ENCODE peak calls at places on chromosomes 12 and 14, in ten cellular contexts. R is upper lobe of right lung, K is fibroblast of lung, X is lower leg skin, J is Calu3, Q is retinal pigment epithelial cell, W is gastrocnemius medialis, F is pancreas, S is left lung, O is omental fat pad. Z is an unnamed sample.

GRCh38 chr12:64665506-64665905 is 55.2 kb downstream of the RASSF3 start:
- DNase-seq in R (no peak), K (no peak), X (no peak), J (peak), Q (no peak), W (no peak), F (peak), S (no peak), O (no peak), Z (no peak)

GRCh38 chr14:72501439-72501838 is 392.5 kb downstream of the DPF3 start:
- DNase-seq in R (no peak), K (no peak), X (no peak), J (no peak), Q (no peak), W (no peak), F (no peak), S (no peak), O (no peak), Z (no peak)

GRCh38 chr14:22213110-22213509 is 375.9 kb downstream of the DAD1 start:
- DNase-seq in R (no peak), K (no peak), X (no peak), J (no peak), Q (no peak), W (no peak), F (no peak), S (no peak), O (no peak), Z (no peak)

GRCh38 chr12:86917121-86917520 is 660.9 kb upstream of the MGAT4C start:
- DNase-seq in R (no peak), K (no peak), X (no peak), J (no peak), Q (no peak), W (no peak), F (no peak), S (no peak), O (no peak), Z (no peak)

GRCh38 chr12:12153596-12153995 is 82.9 kb downstream of the BCL2L14 start:
- DNase-seq in R (no peak), K (no peak), X (no peak), J (no peak), Q (no peak), W (no peak), F (no peak), S (no peak), O (no peak), Z (no peak)

GRCh38 chr12:15522574-15523187 is 200.4 kb downstream of the PTPRO start:
- DNase-seq in R (no peak), K (peak), X (no peak), J (peak), Q (no peak), W (no peak), F (no peak), S (no peak), O (no peak), Z (no peak)

GRCh38 chr12:25957898-25958253 is 606 bp upstream of the RASSF8 start:
- DNase-seq in R (no peak), K (peak), X (peak), J (no peak), Q (no peak), W (no peak), F (no peak), S (no peak), O (no peak), Z (no peak)

GRCh38 chr12:122793685-122794106 is 19.3 kb downstream of the CCDC62 start:
- DNase-seq in R (no peak), K (peak), X (no peak), J (peak), Q (no peak), W (no peak), F (no peak), S (no peak), O (no peak), Z (peak)

DNA sequence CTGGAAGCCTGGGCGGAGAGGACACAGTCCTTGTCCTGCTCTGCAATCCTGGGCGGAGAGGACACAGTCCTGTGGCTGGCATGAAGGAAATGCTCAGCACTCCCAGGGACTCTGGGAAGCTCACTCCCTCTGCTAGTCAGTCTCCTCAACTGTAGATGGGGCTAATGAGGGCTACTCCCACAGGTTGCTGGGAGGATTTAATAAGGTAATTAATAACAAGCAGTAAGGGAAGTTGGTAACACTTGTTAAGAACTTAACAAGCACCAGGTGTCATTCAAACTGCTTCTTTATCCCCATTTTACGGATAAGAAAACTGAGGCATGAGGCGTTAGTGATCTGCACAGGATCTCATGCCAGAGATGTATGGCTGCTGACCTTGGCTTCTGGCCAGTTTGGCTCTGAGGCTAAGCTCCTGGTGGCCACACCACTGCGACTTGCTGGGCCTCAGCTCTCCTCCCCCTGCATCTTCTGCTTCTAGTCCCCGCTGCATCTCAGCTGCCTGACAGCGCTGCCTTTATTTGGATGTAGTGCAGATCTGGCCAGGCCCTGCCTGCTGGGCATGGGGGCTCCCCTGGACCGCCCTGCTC is 54.1 kb upstream of the BEGAIN start:
- DNase-seq in R (no peak), K (no peak), X (no peak), J (no peak), Q (no peak), W (no peak), F (no peak), S (no peak), O (no peak), Z (no peak)
- TF ChIP-seq CTCF in R (no peak), K (no peak), X (no peak), J (no peak), Q (no peak), W (no peak), F (no peak), S (no peak), O (no peak), Z (peak)

GRCh38 chr14:58824796-58825195 is 187.0 kb downstream of the DACT1 start:
- DNase-seq in R (no peak), K (no peak), X (no peak), J (no peak), Q (no peak), W (no peak), F (no peak), S (no peak), O (no peak), Z (no peak)
- TF ChIP-seq CTCF in R (no peak), K (no peak), X (no peak), J (no peak), Q (no peak), W (no peak), F (no peak), S (no peak), O (no peak), Z (no peak)

GRCh38 chr14:100078997-100079561 is 13.9 kb downstream of the EVL start:
- DNase-seq in R (no peak), K (peak), X (no peak), J (no peak), Q (peak), W (no peak), F (no peak), S (no peak), O (no peak), Z (no peak)
- TF ChIP-seq CTCF in R (no peak), K (no peak), X (no peak), J (no peak), Q (no peak), W (no peak), F (no peak), S (no peak), O (no peak), Z (peak)

DNA sequence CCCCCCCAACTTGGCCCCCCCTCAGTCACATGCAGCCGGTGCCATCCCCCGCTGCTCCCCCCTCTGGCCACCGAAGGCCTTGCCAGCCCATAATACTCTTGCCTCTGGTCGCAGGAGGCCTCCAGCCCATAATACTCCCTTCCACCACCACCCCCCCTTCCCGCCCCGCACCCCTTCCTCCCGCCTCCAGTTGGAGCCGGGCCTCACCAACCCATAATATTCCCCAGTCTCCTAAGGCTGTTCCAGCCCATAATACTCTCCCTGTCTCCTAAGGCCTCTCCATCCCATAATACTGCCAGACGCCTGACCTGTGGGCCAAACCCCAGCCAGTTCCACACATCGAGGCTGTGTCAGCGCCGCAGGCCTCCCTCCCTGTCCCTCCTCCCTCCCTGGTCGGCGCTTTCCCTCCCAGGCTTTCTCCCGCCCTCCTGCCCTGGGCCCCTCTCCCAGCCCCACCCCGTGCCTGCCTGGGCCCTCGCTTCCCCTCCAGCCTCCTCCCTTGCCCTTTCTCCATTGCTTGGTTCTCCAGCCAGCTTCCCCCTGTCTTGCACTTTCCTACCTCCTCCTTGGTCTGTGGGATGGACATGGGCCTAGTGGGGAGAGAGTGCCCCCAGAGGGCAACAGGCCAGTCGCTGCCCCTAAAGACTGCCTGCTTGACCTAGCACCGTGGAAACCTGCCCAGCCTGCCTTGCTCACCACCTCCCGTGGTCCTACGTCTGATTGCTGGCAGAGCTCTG is 6.8 kb upstream of the CHD4 start:
- DNase-seq in R (peak), K (peak), X (peak), J (peak), Q (peak), W (peak), F (peak), S (peak), O (peak), Z (peak)
- TF ChIP-seq CTCF in R (no peak), K (no peak), X (no peak), J (no peak), Q (peak), W (no peak), F (no peak), S (no peak), O (no peak), Z (no peak)

GRCh38 chr14:100417466-100417865 is 94.3 kb downstream of the SLC25A47 start:
- DNase-seq in R (no peak), K (peak), X (peak), J (peak), Q (peak), W (peak), F (peak), S (no peak), O (no peak), Z (no peak)
- TF ChIP-seq CTCF in R (peak), K (peak), X (no peak), J (peak), Q (peak), W (no peak), F (peak), S (peak), O (no peak), Z (peak)

GRCh38 chr12:72269491-72269890 is 2.7 kb upstream of the TRHDE start:
- DNase-seq in R (no peak), K (peak), X (no peak), J (no peak), Q (no peak), W (no peak), F (no peak), S (no peak), O (no peak), Z (no peak)

GRCh38 chr12:72270246-72270645 is 1.9 kb upstream of the TRHDE start:
- DNase-seq in R (no peak), K (peak), X (no peak), J (no peak), Q (no peak), W (no peak), F (no peak), S (no peak), O (no peak), Z (no peak)

GRCh38 chr12:72268386-72268785 is 3.8 kb upstream of the TRHDE start:
- DNase-seq in R (no peak), K (no peak), X (no peak), J (no peak), Q (no peak), W (no peak), F (no peak), S (no peak), O (no peak), Z (no peak)

GRCh38 chr12:72264548-72265175 is 7.5 kb upstream of the TRHDE start:
- DNase-seq in R (no peak), K (no peak), X (no peak), J (no peak), Q (no peak), W (no peak), F (no peak), S (no peak), O (no peak), Z (no peak)

DNA sequence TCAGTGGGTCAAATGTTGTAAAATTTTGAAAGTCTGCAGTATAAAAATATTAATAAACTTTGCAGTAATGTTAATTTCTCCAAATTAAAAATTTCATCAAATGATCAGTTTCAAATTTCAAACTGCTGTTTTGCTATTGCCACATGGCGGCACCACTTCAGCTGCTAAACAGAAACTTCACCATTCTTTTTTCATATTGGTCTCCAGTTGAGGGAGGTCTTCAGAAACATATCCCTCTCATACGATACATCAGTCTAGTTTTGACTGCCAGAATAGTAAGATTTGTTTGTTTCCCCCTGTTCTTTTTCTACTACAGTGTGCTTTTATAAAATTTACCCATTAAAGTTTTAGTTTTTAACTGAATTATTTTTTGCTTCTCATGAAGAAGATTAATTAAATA is 4.2 kb upstream of the TRHDE start:
- DNase-seq in R (no peak), K (peak), X (no peak), J (no peak), Q (no peak), W (no peak), F (no peak), S (no peak), O (no peak), Z (no peak)
- TF ChIP-seq CTCF in R (peak), K (peak), X (no peak), J (no peak), Q (peak), W (no peak), F (no peak), S (no peak), O (no peak), Z (peak)

GRCh38 chr12:130482448-130482847 is 144.8 kb downstream of the PIWIL1 start:
- DNase-seq in R (no peak), K (no peak), X (no peak), J (no peak), Q (no peak), W (no peak), F (no peak), S (peak), O (no peak), Z (no peak)
- TF ChIP-seq CTCF in R (no peak), K (no peak), X (no peak), J (no peak), Q (no peak), W (no peak), F (no peak), S (no peak), O (no peak), Z (no peak)

GRCh38 chr12:108967869-108968540 is 52.9 kb downstream of the SVOP start:
- DNase-seq in R (no peak), K (no peak), X (no peak), J (no peak), Q (no peak), W (no peak), F (no peak), S (no peak), O (no peak), Z (no peak)
- TF ChIP-seq CTCF in R (peak), K (peak), X (no peak), J (peak), Q (peak), W (no peak), F (no peak), S (no peak), O (no peak), Z (peak)

DNA sequence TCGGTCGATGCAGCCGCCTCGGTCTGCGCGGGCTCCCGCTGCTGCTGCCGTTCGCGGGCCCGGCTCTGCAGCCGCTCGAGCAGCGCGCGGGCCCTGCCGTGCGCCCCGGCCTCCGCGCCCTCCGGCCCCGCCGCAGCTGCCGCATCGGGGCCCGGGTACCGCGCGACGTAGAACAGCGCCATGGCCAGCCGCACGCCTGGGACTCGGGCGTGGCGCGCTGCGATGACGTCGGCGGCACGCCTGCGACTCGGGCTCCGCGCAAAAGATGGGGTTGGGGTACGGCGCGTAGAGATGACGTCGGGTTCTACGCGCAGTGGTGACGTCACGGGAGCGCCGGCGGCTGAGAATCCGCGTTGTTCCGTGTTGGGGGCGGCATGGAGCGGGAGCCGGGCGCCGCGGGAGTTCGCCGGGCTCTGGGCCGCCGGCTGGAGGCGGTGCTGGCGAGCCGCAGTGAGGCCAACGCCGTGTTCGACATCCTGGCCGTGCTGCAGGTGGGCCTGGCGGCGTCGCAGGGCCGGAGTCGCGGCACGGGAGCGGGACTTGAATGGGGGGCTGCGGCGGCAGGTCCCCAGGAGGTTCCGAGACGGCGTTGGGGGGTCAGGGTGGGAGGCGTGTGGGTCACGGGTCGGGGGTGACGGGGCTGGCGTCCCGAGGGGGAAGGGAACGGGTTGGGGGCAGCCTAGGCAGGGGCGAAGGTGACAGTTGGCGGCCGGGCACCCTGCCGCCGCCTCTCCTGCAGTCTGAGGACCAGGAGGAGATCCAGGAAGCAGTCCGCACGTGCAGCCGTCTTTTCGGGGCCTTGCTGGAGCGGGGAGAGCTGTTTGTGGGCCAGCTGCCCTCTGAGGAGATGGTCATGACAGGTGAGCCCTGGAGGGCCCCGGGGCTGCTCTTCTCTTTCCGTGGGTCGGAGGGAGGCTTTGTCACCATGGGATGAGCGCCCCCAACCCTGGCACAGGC is at the start of the genes DDX51 and NOC4L:
- DNase-seq in R (peak), K (peak), X (peak), J (peak), Q (peak), W (peak), F (peak), S (peak), O (peak), Z (peak)
- TF ChIP-seq CTCF in R (no peak), K (no peak), X (no peak), J (no peak), Q (no peak), W (no peak), F (no peak), S (no peak), O (no peak), Z (peak)

GRCh38 chr12:6288235-6288634 is 22.2 kb upstream of the PLEKHG6 start:
- DNase-seq in R (no peak), K (peak), X (no peak), J (no peak), Q (no peak), W (no peak), F (no peak), S (no peak), O (no peak), Z (no peak)
- TF ChIP-seq CTCF in R (no peak), K (no peak), X (no peak), J (no peak), Q (no peak), W (no peak), F (no peak), S (no peak), O (no peak), Z (peak)

Z was measured in chondrocyte.